ENCODE peak calls at places on chromosomes 5 and 9, in five cellular contexts. N is iPS-NIHi11; Z is HS-27A; V is activated CD4-positive, CD25-positive, alpha-beta regulatory T cell; T is activated T-helper 1 cell treated with Interleukin-2 at 50 U/mL for 16 hours. E is an unnamed sample.

GRCh38 chr9:135244751-135245221 is 157.3 kb downstream of the OLFM1 start:
- DNase-seq in N (no peak), Z (no peak), V (no peak), T (no peak), E (no peak)

GRCh38 chr5:155260798-155261197 is 247.2 kb downstream of the KIF4B start:
- DNase-seq in N (peak; percentile 52), Z (no peak), V (no peak), T (no peak), E (no peak)

GRCh38 chr9:2157277-2158105 is 142.3 kb downstream of the SMARCA2 start:
- DNase-seq in N (peak; percentile 40), Z (no peak), V (peak; percentile 11), T (no peak), E (no peak)

GRCh38 chr5:18487928-18488480 is 853.7 kb downstream of the TAF11L14 start:
- DNase-seq in N (no peak), Z (no peak), V (no peak), T (no peak), E (no peak)

GRCh38 chr9:134344068-134344820 is 18.0 kb downstream of the RXRA start:
- DNase-seq in N (peak; percentile 74), Z (no peak), V (no peak), T (no peak), E (no peak)

GRCh38 chr5:59391576-59391975 is 501.9 kb downstream of the PDE4D start:
- DNase-seq in N (no peak), Z (no peak), V (no peak), T (no peak), E (no peak)

GRCh38 chr9:16884952-16885513 is 14.6 kb upstream of the BNC2 start:
- DNase-seq in N (no peak), Z (no peak), V (no peak), T (no peak), E (no peak)

GRCh38 chr5:180950291-180950949 is 38.2 kb upstream of the BTNL3 start:
- DNase-seq in N (no peak), Z (no peak), V (no peak), T (no peak), E (no peak)

GRCh38 chr9:98255064-98255577 is 328 bp downstream of the TBC1D2 start:
- DNase-seq in N (no peak), Z (no peak), V (no peak), T (no peak), E (no peak)

GRCh38 chr9:72390896-72391295 is 25.9 kb upstream of the ZFAND5 start:
- DNase-seq in N (no peak), Z (no peak), V (no peak), T (no peak), E (no peak)

GRCh38 chr5:128667148-128667547 is 129.1 kb upstream of the FBN2 start:
- DNase-seq in N (no peak), Z (no peak), V (no peak), T (no peak), E (no peak)

GRCh38 chr5:145375521-145375920 is 459.6 kb downstream of the PRELID2 start:
- DNase-seq in N (no peak), Z (no peak), V (no peak), T (no peak), E (no peak)

GRCh38 chr5:143605403-143606005 is 202.0 kb upstream of the NR3C1 start:
- DNase-seq in N (no peak), Z (no peak), V (no peak), T (no peak), E (no peak)

GRCh38 chr5:35087971-35088370 is 40.2 kb upstream of the AGXT2 start:
- DNase-seq in N (no peak), Z (peak; percentile 19), V (no peak), T (no peak), E (no peak)

GRCh38 chr5:120599576-120599975 is 135.5 kb downstream of the PRR16 start:
- DNase-seq in N (no peak), Z (no peak), V (no peak), T (no peak), E (no peak)

GRCh38 chr5:111968459-111968858 is 211.5 kb upstream of the NREP start:
- DNase-seq in N (no peak), Z (no peak), V (no peak), T (no peak), E (no peak)

GRCh38 chr5:24644757-24645156 is at the start of gene CDH10:
- DNase-seq in N (peak; percentile 70), Z (no peak), V (no peak), T (no peak), E (no peak)

GRCh38 chr5:99355881-99356280 is 427.1 kb upstream of the CHD1 start:
- DNase-seq in N (no peak), Z (no peak), V (no peak), T (no peak), E (no peak)

GRCh38 chr9:93662952-93663572 is 86.7 kb downstream of the PHF2 start:
- DNase-seq in N (no peak), Z (no peak), V (no peak), T (no peak), E (no peak)

GRCh38 chr9:69412741-69413150 is 87.7 kb downstream of the ENTREP1 start:
- DNase-seq in N (peak; percentile 87), Z (no peak), V (no peak), T (no peak), E (no peak)

GRCh38 chr9:137326436-137327060 is 24.5 kb upstream of the NRARP start:
- DNase-seq in N (no peak), Z (no peak), V (no peak), T (no peak), E (no peak)

GRCh38 chr9:108885643-108886348 is 23.7 kb downstream of the ACTL7A start:
- DNase-seq in N (no peak), Z (peak; percentile 42), V (no peak), T (no peak), E (no peak)

GRCh38 chr5:64318175-64318574 is 152.5 kb downstream of the RNF180 start:
- DNase-seq in N (no peak), Z (no peak), V (no peak), T (no peak), E (no peak)

GRCh38 chr5:158383485-158383884 is 524.5 kb upstream of the CLINT1 start:
- DNase-seq in N (no peak), Z (no peak), V (no peak), T (no peak), E (no peak)

GRCh38 chr5:149110406-149110805 is 30.9 kb upstream of the ABLIM3 start:
- DNase-seq in N (no peak), Z (no peak), V (no peak), T (no peak), E (no peak)

GRCh38 chr9:105912868-105913516 is 218.7 kb downstream of the TMEM38B start:
- DNase-seq in N (peak; percentile 25), Z (no peak), V (no peak), T (no peak), E (no peak)

GRCh38 chr9:128987800-128988199 is 40.3 kb downstream of the NUP188 start:
- DNase-seq in N (no peak), Z (peak; percentile 88), V (no peak), T (no peak), E (no peak)

GRCh38 chr5:137105351-137105750 is 393.8 kb downstream of the SPOCK1 start:
- DNase-seq in N (no peak), Z (no peak), V (no peak), T (no peak), E (no peak)

GRCh38 chr5:15501057-15501791 is 1.2 kb downstream of the FBXL7 start:
- DNase-seq in N (peak; percentile 44), Z (peak; percentile 78), V (no peak), T (no peak), E (no peak)

GRCh38 chr9:37381094-37381741 is 41.3 kb upstream of the GRHPR start:
- DNase-seq in N (no peak), Z (no peak), V (no peak), T (no peak), E (no peak)

GRCh38 chr9:15513335-15513734 is 2.6 kb upstream of the PSIP1 start:
- DNase-seq in N (peak; percentile 48), Z (no peak), V (no peak), T (no peak), E (no peak)